ENCODE peak calls at places on chromosome 5, in seven cellular contexts. B is sigmoid colon, N is stomach, F is HepG2, Y is upper lobe of left lung, U is transverse colon, W is K562. X is an unnamed sample.

GRCh38 chr5:125928663-125929062 is 494.5 kb upstream of the GRAMD2B start:
- DNase-seq in Y (no peak), U (no peak), W (no peak), N (no peak), B (no peak), F (no peak), X (no peak)

GRCh38 chr5:180472269-180472668 is 21.9 kb upstream of the CNOT6 start:
- DNase-seq in Y (no peak), B (no peak), W (no peak), F (no peak), N (no peak), U (no peak), X (no peak)

GRCh38 chr5:1336106-1336561 is 8.8 kb downstream of the CLPTM1L start:
- DNase-seq in Y (no peak), U (no peak), B (no peak), W (no peak), F (no peak), N (no peak), X (no peak)

GRCh38 chr5:72137826-72138409 is 30.6 kb downstream of the MAP1B start:
- DNase-seq in W (no peak), F (peak), Y (no peak), N (no peak), U (no peak), B (no peak), X (no peak)

GRCh38 chr5:138760448-138761110 is 7.4 kb downstream of the CTNNA1 start:
- DNase-seq in W (no peak), F (no peak), B (no peak), N (no peak), U (no peak), Y (no peak), X (no peak)

GRCh38 chr5:30505014-30505886 is 688.2 kb upstream of the CDH6 start:
- DNase-seq in W (no peak), B (no peak), N (no peak), U (no peak), F (peak), Y (no peak), X (no peak)

GRCh38 chr5:118946138-118946537 is 42.2 kb downstream of the DTWD2 start:
- DNase-seq in F (no peak), U (no peak), B (no peak), W (no peak), Y (no peak), N (no peak), X (no peak)

GRCh38 chr5:59236996-59237395 is 654.1 kb downstream of the RAB3C start:
- DNase-seq in Y (no peak), F (no peak), N (no peak), W (no peak), B (no peak), U (no peak), X (no peak)

GRCh38 chr5:145056805-145057204 is 778.3 kb downstream of the PRELID2 start:
- DNase-seq in B (no peak), Y (no peak), W (no peak), F (no peak), N (no peak), U (no peak), X (no peak)

GRCh38 chr5:180394031-180394636 is 41.0 kb upstream of the GFPT2 start:
- DNase-seq in W (peak), Y (no peak), B (no peak), N (no peak), F (no peak), U (no peak), X (no peak)

GRCh38 chr5:9456435-9457042 is 89.3 kb downstream of the SEMA5A start:
- DNase-seq in N (no peak), Y (no peak), W (no peak), U (no peak), F (no peak), B (no peak), X (no peak)

DNA sequence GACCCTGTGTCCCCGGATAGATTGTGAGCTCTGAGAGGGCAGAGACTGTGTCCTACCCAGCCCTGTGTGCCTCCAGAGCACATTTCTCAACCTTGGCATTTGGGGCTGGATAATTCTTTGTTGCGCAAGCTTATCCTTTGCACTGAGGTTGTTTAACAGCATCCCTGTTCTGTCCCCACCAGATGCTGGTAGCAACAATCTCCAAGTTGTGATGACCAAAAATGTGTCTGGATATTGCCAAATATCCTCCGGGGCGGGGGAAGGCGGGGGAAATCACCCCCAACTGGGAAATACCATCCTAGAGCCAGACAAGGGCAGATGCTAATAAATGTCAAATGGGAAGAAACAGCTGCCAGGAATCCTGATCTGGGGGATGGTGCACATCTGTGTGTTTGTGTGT is 24.0 kb upstream of the TNIP1 start:
- DNase-seq in F (peak), U (peak), Y (no peak), B (peak), N (no peak), W (no peak), X (peak)
- TF ChIP-seq EP300 in F (peak), U (peak), Y (no peak), B (peak), N (peak), W (no peak), X (no peak)

DNA sequence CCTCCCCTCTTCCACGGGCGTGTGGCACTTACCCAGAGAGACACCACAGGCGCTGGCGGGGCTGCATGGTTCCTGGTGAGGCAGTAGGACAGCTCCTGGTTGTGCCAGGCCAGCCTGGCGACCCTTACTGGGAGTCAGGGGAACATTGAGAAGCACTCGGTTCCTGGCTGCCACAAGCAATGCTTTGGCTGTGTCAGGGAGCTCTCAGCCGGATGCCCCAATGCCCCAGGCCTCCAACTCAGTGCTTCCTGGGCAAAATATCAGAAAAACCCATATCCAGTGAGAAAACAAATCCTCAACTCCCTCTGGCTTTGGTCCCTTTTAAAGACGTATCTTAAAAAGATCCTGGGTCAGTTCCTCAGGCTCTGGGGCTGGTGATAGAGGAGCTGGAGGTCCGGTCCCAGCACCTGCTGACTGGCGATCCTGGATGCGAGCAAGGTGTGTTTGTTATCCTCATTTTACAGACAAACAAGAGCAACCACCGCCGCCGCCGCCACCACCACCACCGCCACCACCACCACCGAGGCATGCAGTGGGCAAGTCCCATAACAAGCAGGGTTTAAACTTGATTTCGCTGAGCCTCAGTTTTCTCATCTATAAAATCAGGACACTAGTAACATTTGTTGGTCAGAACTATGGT is 4.1 kb downstream of the NKX2-5 start:
- DNase-seq in Y (no peak), U (no peak), F (no peak), N (no peak), W (no peak), B (no peak), X (no peak)
- TF ChIP-seq POLR2AphosphoS5 in Y (no peak), U (no peak), F (no peak), N (no peak), W (no peak), B (no peak), X (no peak)

DNA sequence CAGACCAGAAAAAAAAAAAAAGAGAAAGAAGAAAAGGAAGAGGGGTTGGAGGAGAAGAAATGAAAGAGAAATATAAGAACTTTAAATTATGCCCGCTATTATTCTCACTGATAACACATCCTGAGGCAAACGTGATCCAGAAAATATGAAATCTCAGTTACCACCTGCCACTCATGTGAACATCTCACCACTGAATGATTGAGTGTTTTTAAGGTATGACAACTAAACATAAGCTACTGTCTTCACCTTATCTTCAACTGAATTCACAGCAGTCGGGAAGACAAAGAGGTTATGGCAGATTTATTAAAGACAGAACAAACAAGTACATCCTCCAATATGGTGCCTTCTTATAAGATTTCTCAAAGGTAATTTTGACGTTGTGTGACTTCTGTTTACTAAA is 327.9 kb downstream of the TMEM161B start:
- DNase-seq in N (no peak), U (no peak), Y (no peak), W (no peak), B (no peak), F (no peak), X (no peak)
- TF ChIP-seq EP300 in N (no peak), U (no peak), Y (no peak), W (no peak), B (no peak), F (no peak), X (no peak)

GRCh38 chr5:68007446-68007845 is 208.1 kb upstream of the PIK3R1 start:
- DNase-seq in U (peak), B (peak), N (no peak), F (peak), Y (no peak), W (no peak), X (no peak)
- TF ChIP-seq POLR2AphosphoS5 in U (no peak), B (peak), N (no peak), F (no peak), Y (no peak), W (no peak), X (no peak)

DNA sequence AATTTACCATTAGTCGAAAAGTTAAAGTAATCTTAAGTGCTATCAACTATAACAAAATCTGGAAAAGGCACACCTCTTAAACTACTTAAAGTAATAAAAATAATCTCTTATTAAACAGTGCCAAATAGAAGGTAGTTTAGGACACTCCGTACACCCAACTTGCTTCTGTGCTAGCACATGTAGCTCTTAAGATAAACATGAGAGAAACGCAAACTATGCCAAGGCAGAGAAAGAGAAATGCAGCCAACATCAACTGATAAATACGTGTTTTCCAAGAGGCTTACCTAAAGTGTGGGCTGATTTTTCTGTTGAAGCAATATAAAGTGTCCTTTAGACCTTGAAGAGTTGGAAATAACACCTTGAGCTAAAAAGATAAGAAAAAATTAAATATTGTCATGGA is 480.6 kb upstream of the DAB2 start:
- DNase-seq in N (no peak), F (no peak), Y (no peak), W (no peak), U (no peak), B (no peak), X (no peak)
- TF ChIP-seq EP300 in N (no peak), F (no peak), Y (no peak), W (no peak), U (no peak), B (no peak), X (no peak)

GRCh38 chr5:64822329-64822728 is 53.6 kb downstream of the CWC27 start:
- DNase-seq in N (no peak), B (no peak), F (no peak), Y (no peak), U (no peak), W (no peak), X (no peak)
- TF ChIP-seq POLR2AphosphoS5 in N (no peak), B (no peak), F (no peak), Y (no peak), U (no peak), W (no peak), X (no peak)

GRCh38 chr5:113059232-113059805 is 82.7 kb downstream of the DCP2 start:
- DNase-seq in B (no peak), F (no peak), W (no peak), Y (no peak), U (no peak), N (no peak), X (no peak)
- TF ChIP-seq EP300 in B (no peak), F (no peak), W (no peak), Y (no peak), U (no peak), N (no peak), X (no peak)